ENCODE peak calls at places on chromosomes 3 and 15, in ten cellular contexts. Q is GM06990; F is brain microvascular endothelial cell; H is fibroblast of pulmonary artery; Z is HL-60; O is thoracic aorta; X is upper lobe of left lung; W is MM.1S; K is colonic mucosa; A is naive thymus-derived CD4-positive, alpha-beta T cell. E is an unnamed sample.

GRCh38 chr3:100561459-100562158 is 47.8 kb upstream of the ADGRG7 start:
- DNase-seq in W (no peak), O (no peak), Q (no peak), K (no peak), X (no peak), H (peak; percentile 92), Z (peak; percentile 24), F (no peak), A (no peak), E (no peak)

GRCh38 chr3:194808709-194809108 is 123.0 kb downstream of the FAM43A start:
- DNase-seq in F (peak; percentile 68), H (peak; percentile 25), W (no peak), A (no peak), K (no peak), Z (no peak), O (no peak), X (no peak), Q (no peak), E (no peak)

GRCh38 chr3:53817809-53818208 is 28.4 kb downstream of the CHDH start:
- DNase-seq in F (no peak), Z (no peak), Q (no peak), O (no peak), X (no peak), W (no peak), A (no peak), H (no peak), K (no peak), E (no peak)

GRCh38 chr15:91469627-91470567 is 369.8 kb downstream of the SV2B start:
- DNase-seq in W (no peak), Q (peak; percentile 45), H (no peak), F (no peak), A (no peak), O (no peak), K (peak; percentile 48), Z (peak; percentile 51), X (no peak), E (peak; percentile 46)

GRCh38 chr3:51279448-51279847 is 105.6 kb upstream of the MANF start:
- DNase-seq in Q (no peak), F (no peak), H (no peak), K (no peak), A (no peak), X (no peak), O (no peak), Z (no peak), W (no peak), E (no peak)

GRCh38 chr3:146466596-146466995 is 2.8 kb downstream of the PLSCR2 start:
- DNase-seq in X (no peak), Q (no peak), K (no peak), Z (no peak), H (no peak), A (no peak), O (no peak), W (no peak), F (no peak), E (no peak)

GRCh38 chr3:143247007-143247563 is 127.5 kb downstream of the CHST2 start:
- DNase-seq in H (no peak), X (no peak), O (no peak), Z (no peak), W (no peak), F (no peak), Q (no peak), K (no peak), A (no peak), E (no peak)

GRCh38 chr3:72258786-72259185 is 473.8 kb upstream of the PROK2 start:
- DNase-seq in K (no peak), Q (no peak), X (no peak), W (no peak), O (no peak), H (no peak), A (no peak), F (no peak), Z (peak; percentile 14), E (peak; percentile 24)

GRCh38 chr3:11523793-11524160 is 119.9 kb downstream of the VGLL4 start:
- DNase-seq in A (no peak), Q (no peak), W (no peak), X (no peak), H (no peak), O (no peak), K (no peak), F (no peak), Z (no peak), E (no peak)

GRCh38 chr3:12841970-12842328 is 584 bp upstream of the RPL32 start:
- DNase-seq in Q (no peak), O (no peak), Z (no peak), F (no peak), H (no peak), W (no peak), X (no peak), A (no peak), K (no peak), E (no peak)
- H3K4me3 ChIP-seq in Q (peak overlapping the region; percentile 22), O (peak overlapping the region; percentile 76), Z (peak overlapping the region; percentile 2), F (no peak overlapping the region), H (no peak overlapping the region), W (peak overlapping the region; percentile 93), X (peak overlapping the region; percentile 3), A (peak overlapping the region; percentile 90), K (no peak overlapping the region), E (peak overlapping the region; percentile 56)

GRCh38 chr15:92657486-92657885 is 1.9 kb upstream of the FAM174B start:
- DNase-seq in Z (no peak), Q (no peak), X (no peak), F (no peak), O (no peak), K (no peak), W (no peak), H (no peak), A (no peak), E (no peak)

GRCh38 chr15:92655178-92655995 is at the start of gene FAM174B:
- DNase-seq in F (no peak), H (peak; percentile 5), O (no peak), A (peak; percentile 12), W (peak; percentile 76), Z (peak; percentile 29), X (peak; percentile 92), K (peak; percentile 54), Q (peak; percentile 76), E (peak; percentile 76)

GRCh38 chr15:92654662-92655061 is 913 bp downstream of the FAM174B start:
- DNase-seq in Q (no peak), W (no peak), K (no peak), A (no peak), Z (no peak), X (no peak), F (no peak), O (no peak), H (no peak), E (no peak)

GRCh38 chr15:92653836-92654524 is 1.6 kb downstream of the FAM174B start:
- DNase-seq in O (no peak), W (peak; percentile 21), Z (no peak), F (no peak), Q (no peak), H (no peak), X (no peak), A (no peak), K (peak; percentile 68), E (no peak)

DNA sequence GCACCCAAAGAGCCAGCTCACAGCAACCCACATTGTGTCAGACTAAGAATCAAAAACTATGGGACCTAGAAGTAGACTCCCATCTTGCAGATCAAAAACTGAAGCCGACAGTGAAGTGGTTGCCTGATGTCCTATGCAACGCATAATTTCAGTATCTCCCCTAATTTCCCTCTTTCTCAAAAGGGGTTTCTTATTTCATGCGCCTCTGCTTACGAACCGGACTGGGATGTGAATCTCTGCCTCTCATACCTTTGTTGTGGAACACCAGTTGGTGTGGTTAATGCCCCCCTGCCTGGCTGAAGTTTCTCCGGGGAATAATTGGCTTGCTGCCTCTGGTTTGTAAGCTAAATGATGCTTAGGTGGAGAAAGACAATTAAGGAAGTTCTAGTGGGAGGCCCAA is 514 bp upstream of the FAM174B start:
- DNase-seq in K (no peak), F (no peak), W (no peak), Q (no peak), H (no peak), O (no peak), Z (no peak), X (no peak), A (no peak), E (no peak)
- H3K4me3 ChIP-seq in K (peak overlapping the region; percentile 57), F (no peak overlapping the region), W (peak overlapping the region; percentile 66), Q (peak overlapping the region; percentile 62), H (no peak overlapping the region), O (peak overlapping the region; percentile 80), Z (no peak overlapping the region), X (peak overlapping the region; percentile 61), A (peak overlapping the region; percentile 1), E (peak overlapping the region; percentile 63)

DNA sequence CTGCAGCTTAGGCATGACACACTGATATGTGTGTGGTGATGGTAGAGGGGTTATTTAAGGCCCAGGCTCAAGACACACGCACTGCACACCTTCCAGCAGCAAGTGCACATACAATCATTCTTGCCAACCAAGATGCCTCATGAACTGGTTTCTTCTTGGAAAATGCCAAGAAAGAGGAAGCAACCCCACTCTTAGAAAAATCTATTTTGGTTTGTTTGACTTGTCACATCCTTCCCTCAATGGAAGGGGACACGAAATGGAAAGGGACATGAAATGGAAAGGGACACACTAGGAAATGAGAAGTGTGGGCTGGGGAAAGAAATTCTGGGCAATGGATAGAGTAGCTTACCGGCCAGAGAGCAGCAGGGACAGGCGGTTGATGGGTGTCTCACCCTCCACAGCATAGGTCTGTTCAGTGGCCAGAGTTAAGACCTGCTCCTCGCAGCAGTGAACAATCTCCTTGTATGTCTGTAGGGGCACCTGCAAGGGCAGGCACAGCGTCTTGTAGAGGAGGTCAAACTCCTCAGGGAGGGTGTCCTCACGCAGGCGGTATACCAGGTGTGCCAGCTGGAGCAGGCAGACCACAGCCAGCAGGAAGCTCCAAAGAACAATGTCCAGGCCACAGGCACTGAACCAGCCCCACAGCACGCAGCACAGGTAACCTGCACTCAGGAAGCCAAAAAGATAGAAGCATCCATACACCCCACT is 651 bp downstream of the POPDC2 start:
- DNase-seq in K (no peak), Q (no peak), H (no peak), Z (no peak), F (no peak), X (no peak), W (no peak), O (no peak), A (no peak), E (no peak)
- H3K4me3 ChIP-seq in K (peak overlapping the region; percentile 8), Q (no peak overlapping the region), H (no peak overlapping the region), Z (no peak overlapping the region), F (no peak overlapping the region), X (no peak overlapping the region), W (no peak overlapping the region), O (peak overlapping the region; percentile 46), A (no peak overlapping the region), E (peak overlapping the region; percentile 79)

DNA sequence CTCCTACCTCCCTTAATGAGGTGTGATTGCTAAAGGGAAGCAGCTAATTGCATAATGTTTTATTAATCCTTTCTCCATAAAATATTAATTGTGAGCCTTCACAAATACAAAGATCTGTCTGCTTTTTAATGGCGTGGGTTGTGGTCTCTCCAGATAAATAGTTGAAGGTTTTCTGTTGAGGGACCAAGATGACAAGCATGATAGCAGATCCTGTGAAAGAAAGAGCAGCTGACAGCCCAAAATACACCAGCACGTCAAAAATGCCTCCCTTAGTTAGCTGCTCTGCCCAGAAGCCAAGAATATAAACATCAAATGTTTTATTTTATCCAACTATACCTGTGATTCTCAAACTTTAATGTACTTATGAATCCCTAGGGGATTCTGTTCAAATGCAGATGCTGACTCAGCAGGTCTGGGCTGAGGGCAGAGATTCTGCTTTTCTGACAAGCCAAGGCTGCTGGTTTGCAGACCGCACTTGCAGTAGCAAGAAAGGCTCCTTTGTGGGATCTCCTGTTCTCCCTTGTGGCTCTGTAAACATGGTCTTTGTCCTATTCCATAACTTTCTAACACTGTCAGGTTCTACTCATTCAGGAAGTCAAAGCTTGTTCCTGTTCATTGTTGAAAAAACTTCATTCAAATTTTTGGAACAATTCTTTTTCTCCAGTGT is 119.1 kb upstream of the SLC25A36 start:
- DNase-seq in O (no peak), F (no peak), A (no peak), X (no peak), W (no peak), Z (no peak), K (no peak), H (no peak), Q (no peak), E (no peak)
- H3K4me3 ChIP-seq in O (no peak overlapping the region), F (no peak overlapping the region), A (no peak overlapping the region), X (no peak overlapping the region), W (no peak overlapping the region), Z (no peak overlapping the region), K (no peak overlapping the region), H (no peak overlapping the region), Q (no peak overlapping the region), E (no peak overlapping the region)